ENCODE peak calls at places on chromosome 22, in five cellular contexts. F is SK-N-SH, D is K562, R is GM12878, Y is A549. O is an unnamed sample.

GRCh38 chr22:24290459-24290858 is 19.8 kb downstream of the SPECC1L start:
- DNase-seq in F (no peak), D (no peak), R (no peak), Y (no peak), O (peak; percentile 45)

GRCh38 chr22:27348634-27349033 is 452.9 kb downstream of the MN1 start:
- DNase-seq in F (no peak), D (no peak), R (no peak), Y (no peak), O (peak; percentile 43)

GRCh38 chr22:20868225-20868944 is 9.6 kb downstream of the SNAP29 start:
- DNase-seq in F (no peak), D (no peak), R (no peak), Y (no peak), O (peak; percentile 58)

GRCh38 chr22:38572065-38572464 is 2.1 kb upstream of the DMC1 start:
- DNase-seq in F (peak; percentile 30), D (peak; percentile 35), R (peak; percentile 12), Y (peak; percentile 44), O (peak; percentile 62)

GRCh38 chr22:30398685-30399680 is 2.2 kb downstream of the SEC14L2 start:
- DNase-seq in F (no peak), D (no peak), R (no peak), Y (no peak), O (no peak)

GRCh38 chr22:29270475-29271271 is 2.6 kb downstream of the EWSR1 start:
- DNase-seq in F (no peak), D (no peak), R (no peak), Y (peak; percentile 25), O (peak; percentile 58)

GRCh38 chr22:17869285-17870096 is 95.2 kb upstream of the BID start:
- DNase-seq in F (no peak), D (no peak), R (no peak), Y (no peak), O (no peak)

GRCh38 chr22:32804036-32804435 is 2.5 kb downstream of the TIMP3 start:
- DNase-seq in F (no peak), D (no peak), R (no peak), Y (no peak), O (peak; percentile 71)

GRCh38 chr22:27247691-27248434 is 553.7 kb downstream of the MN1 start:
- DNase-seq in F (no peak), D (no peak), R (no peak), Y (no peak), O (no peak)

GRCh38 chr22:25404556-25404922 is 159.9 kb upstream of the GRK3 start:
- DNase-seq in F (peak; percentile 69), D (peak; percentile 51), R (no peak), Y (no peak), O (no peak)

GRCh38 chr22:29331213-29331612 is 15.7 kb upstream of the RASL10A start:
- DNase-seq in F (no peak), D (no peak), R (no peak), Y (no peak), O (no peak)

GRCh38 chr22:41501209-41501608 is 32.3 kb downstream of the ACO2 start:
- DNase-seq in F (peak; percentile 33), D (no peak), R (peak; percentile 27), Y (peak; percentile 44), O (no peak)

GRCh38 chr22:25482868-25483639 is 81.4 kb upstream of the GRK3 start:
- DNase-seq in F (no peak), D (no peak), R (no peak), Y (no peak), O (no peak)

GRCh38 chr22:42217019-42217751 is 53.3 kb downstream of the TCF20 start:
- DNase-seq in F (no peak), D (no peak), R (peak; percentile 19), Y (peak; percentile 1), O (peak; percentile 55)

GRCh38 chr22:35538801-35539321 is 1.8 kb upstream of the RASD2 start:
- DNase-seq in F (peak; percentile 65), D (peak; percentile 40), R (no peak), Y (peak; percentile 44), O (no peak)

GRCh38 chr22:38706101-38706884 is 549 bp downstream of the GTPBP1 start:
- DNase-seq in F (peak; percentile 64), D (peak; percentile 71), R (no peak), Y (no peak), O (peak; percentile 27)

GRCh38 chr22:23262474-23263332 is 82.4 kb downstream of the BCR start:
- DNase-seq in F (no peak), D (peak; percentile 68), R (no peak), Y (no peak), O (no peak)

GRCh38 chr22:25039255-25039654 is 86.7 kb downstream of the KIAA1671 start:
- DNase-seq in F (no peak), D (no peak), R (no peak), Y (no peak), O (no peak)

GRCh38 chr22:37870273-37870672 is 21.1 kb downstream of the EIF3L start:
- DNase-seq in F (no peak), D (no peak), R (no peak), Y (no peak), O (peak; percentile 59)

GRCh38 chr22:26542831-26543230 is 30.6 kb upstream of the TFIP11 start:
- DNase-seq in F (no peak), D (no peak), R (no peak), Y (no peak), O (no peak)

GRCh38 chr22:18950141-18950540 is 14.0 kb upstream of the PRODH start:
- DNase-seq in F (no peak), D (no peak), R (no peak), Y (no peak), O (no peak)

GRCh38 chr22:21796231-21796630 is 60.6 kb upstream of the YPEL1 start:
- DNase-seq in F (no peak), D (no peak), R (no peak), Y (no peak), O (no peak)

GRCh38 chr22:27799334-27800249 is 2.0 kb downstream of the MN1 start:
- DNase-seq in F (peak; percentile 55), D (no peak), R (no peak), Y (no peak), O (no peak)

GRCh38 chr22:22408269-22408668 is 100.3 kb downstream of the ZNF280B start:
- DNase-seq in F (no peak), D (no peak), R (no peak), Y (no peak), O (no peak)

GRCh38 chr22:36081023-36081431 is 52.4 kb upstream of the RBFOX2 start:
- DNase-seq in F (no peak), D (no peak), R (no peak), Y (no peak), O (peak; percentile 98)

GRCh38 chr22:33687464-33687863 is 232.8 kb downstream of the LARGE1 start:
- DNase-seq in F (no peak), D (no peak), R (no peak), Y (no peak), O (no peak)

GRCh38 chr22:43487311-43488030 is 75.7 kb downstream of the MPPED1 start:
- DNase-seq in F (no peak), D (no peak), R (no peak), Y (no peak), O (no peak)

GRCh38 chr22:43485717-43486116 is 73.9 kb downstream of the MPPED1 start:
- DNase-seq in F (no peak), D (no peak), R (no peak), Y (no peak), O (no peak)

GRCh38 chr22:43488937-43489336 is 77.1 kb downstream of the MPPED1 start:
- DNase-seq in F (no peak), D (no peak), R (no peak), Y (no peak), O (no peak)

GRCh38 chr22:43490311-43490710 is 78.5 kb downstream of the MPPED1 start:
- DNase-seq in F (no peak), D (no peak), R (no peak), Y (no peak), O (no peak)

GRCh38 chr22:43488031-43488892 is 76.4 kb downstream of the MPPED1 start:
- DNase-seq in F (no peak), D (no peak), R (no peak), Y (no peak), O (no peak)
- TF ChIP-seq RCOR1 in F (no peak), D (no peak), R (no peak), Y (no peak), O (no peak)

GRCh38 chr22:44461614-44462013 is 36.4 kb downstream of the RTL6 start:
- DNase-seq in F (no peak), D (no peak), R (no peak), Y (no peak), O (no peak)
- TF ChIP-seq RCOR1 in F (no peak), D (no peak), R (no peak), Y (no peak), O (no peak)

GRCh38 chr22:46399625-46400024 is 64.1 kb downstream of the TRMU start:
- DNase-seq in F (no peak), D (no peak), R (no peak), Y (no peak), O (no peak)
- TF ChIP-seq RCOR1 in F (no peak), D (no peak), R (no peak), Y (no peak), O (no peak)

GRCh38 chr22:49966716-49967332 is 6.3 kb downstream of the PIM3 start:
- DNase-seq in F (peak; percentile 51), D (no peak), R (no peak), Y (no peak), O (no peak)
- TF ChIP-seq RCOR1 in F (no peak), D (no peak), R (no peak), Y (no peak), O (no peak)